ENCODE peak calls at places on chromosome 14, in six cellular contexts. M, U, O, C, F and G are unnamed samples.

GRCh38 chr14:53529519-53529918 is 376.4 kb upstream of the DDHD1 start:
- DNase-seq in M (no peak), U (no peak), O (no peak), C (no peak), F (no peak), G (no peak)

GRCh38 chr14:59126714-59127436 is 61.6 kb upstream of the DAAM1 start:
- DNase-seq in M (peak; percentile 46), U (peak; percentile 61), O (peak; percentile 16), C (peak; percentile 25), F (no peak), G (no peak)

GRCh38 chr14:60721331-60722162 is 2.6 kb downstream of the SIX4 start:
- DNase-seq in M (peak; percentile 41), U (peak; percentile 54), O (peak; percentile 20), C (peak; percentile 62), F (peak; percentile 39), G (peak; percentile 84)

GRCh38 chr14:40336846-40337245 is 904.6 kb upstream of the FBXO33 start:
- DNase-seq in M (no peak), U (no peak), O (no peak), C (no peak), F (no peak), G (no peak)

GRCh38 chr14:74616996-74617700 is 5.1 kb upstream of the LTBP2 start:
- DNase-seq in M (no peak), U (no peak), O (no peak), C (no peak), F (no peak), G (no peak)

GRCh38 chr14:35044939-35045797 is 904 bp upstream of the FAM177A1 start:
- DNase-seq in M (no peak), U (no peak), O (no peak), C (no peak), F (no peak), G (no peak)

GRCh38 chr14:103086771-103087342 is 2.8 kb downstream of the LBHD2 start:
- DNase-seq in M (no peak), U (no peak), O (no peak), C (no peak), F (no peak), G (no peak)

GRCh38 chr14:74571901-74572828 is 39.9 kb downstream of the LTBP2 start:
- DNase-seq in M (no peak), U (peak; percentile 78), O (no peak), C (no peak), F (no peak), G (peak; percentile 86)

GRCh38 chr14:39102265-39102968 is 618 bp downstream of the SEC23A start:
- DNase-seq in M (peak; percentile 81), U (no peak), O (no peak), C (no peak), F (no peak), G (no peak)

GRCh38 chr14:24106672-24107271 is 7.8 kb upstream of the DCAF11 start:
- DNase-seq in M (no peak), U (no peak), O (no peak), C (no peak), F (no peak), G (no peak)

GRCh38 chr14:106790189-106791036 is 1264.0 kb downstream of the TMEM121 start:
- DNase-seq in M (peak; percentile 90), U (no peak), O (peak; percentile 53), C (peak; percentile 55), F (peak; percentile 49), G (no peak)

GRCh38 chr14:30005114-30005698 is 77.6 kb upstream of the PRKD1 start:
- DNase-seq in M (peak; percentile 20), U (no peak), O (no peak), C (no peak), F (no peak), G (no peak)

GRCh38 chr14:22928237-22929103 is 706 bp downstream of the PRMT5 start:
- DNase-seq in M (no peak), U (no peak), O (no peak), C (no peak), F (no peak), G (no peak)

GRCh38 chr14:70808402-70809237 is 693 bp downstream of the MAP3K9 start:
- DNase-seq in M (peak; percentile 46), U (no peak), O (peak; percentile 43), C (peak; percentile 51), F (peak; percentile 43), G (peak; percentile 80)

GRCh38 chr14:102594514-102595175 is 2.2 kb downstream of the RCOR1 start:
- DNase-seq in M (peak; percentile 79), U (peak; percentile 63), O (peak; percentile 34), C (no peak), F (peak; percentile 80), G (no peak)

GRCh38 chr14:23181946-23182345 is 1.5 kb downstream of the SLC7A8 start:
- DNase-seq in M (no peak), U (no peak), O (no peak), C (no peak), F (no peak), G (no peak)

GRCh38 chr14:30621354-30621953 is 665 bp upstream of the SCFD1 start:
- DNase-seq in M (peak; percentile 20), U (no peak), O (no peak), C (peak; percentile 21), F (no peak), G (no peak)

GRCh38 chr14:102930138-102930752 is 7.8 kb downstream of the AMN start:
- DNase-seq in M (no peak), U (no peak), O (no peak), C (no peak), F (no peak), G (no peak)

GRCh38 chr14:104394606-104394910 is 185.0 kb upstream of the C14orf180 start:
- DNase-seq in M (no peak), U (no peak), O (no peak), C (no peak), F (no peak), G (peak; percentile 49)

GRCh38 chr14:37230551-37231194 is 32.9 kb downstream of the MIPOL1 start:
- DNase-seq in M (peak; percentile 54), U (peak; percentile 48), O (no peak), C (no peak), F (no peak), G (no peak)

GRCh38 chr14:74610199-74610865 is 1.7 kb downstream of the LTBP2 start:
- DNase-seq in M (no peak), U (no peak), O (no peak), C (no peak), F (no peak), G (no peak)

GRCh38 chr14:49405291-49405690 is 180.9 kb downstream of the RPS29 start:
- DNase-seq in M (no peak), U (no peak), O (no peak), C (no peak), F (no peak), G (no peak)

GRCh38 chr14:52269100-52269499 is 1.6 kb downstream of the PTGDR start:
- DNase-seq in M (no peak), U (no peak), O (no peak), C (no peak), F (no peak), G (no peak)
- H3K27me3 ChIP-seq in M (no peaks in the 10 kb centered on the region), U (no peaks in the 10 kb centered on the region), O (peaks cover 4% of the 10 kb centered on the region), C (no peaks in the 10 kb centered on the region), F (peaks cover 50% of the 10 kb centered on the region), G (peaks cover 55% of the 10 kb centered on the region)

GRCh38 chr14:28759056-28759657 is 7.4 kb upstream of the FOXG1 start:
- DNase-seq in M (no peak), U (no peak), O (no peak), C (no peak), F (no peak), G (no peak)

GRCh38 chr14:28761438-28762289 is 4.9 kb upstream of the FOXG1 start:
- DNase-seq in M (no peak), U (no peak), O (no peak), C (no peak), F (no peak), G (no peak)

GRCh38 chr14:28760431-28760996 is 6.1 kb upstream of the FOXG1 start:
- DNase-seq in M (no peak), U (no peak), O (no peak), C (no peak), F (no peak), G (no peak)

GRCh38 chr14:28757790-28758189 is 8.8 kb upstream of the FOXG1 start:
- DNase-seq in M (no peak), U (no peak), O (no peak), C (no peak), F (no peak), G (no peak)

GRCh38 chr14:28759658-28760313 is 6.8 kb upstream of the FOXG1 start:
- DNase-seq in M (no peak), U (no peak), O (no peak), C (no peak), F (no peak), G (no peak)
- H3K27me3 ChIP-seq in M (no peaks in the 10 kb centered on the region), U (no peaks in the 10 kb centered on the region), O (peaks cover 9% of the 10 kb centered on the region), C (no peaks in the 10 kb centered on the region), F (peaks cover 100% of the 10 kb centered on the region), G (peaks cover 100% of the 10 kb centered on the region)

GRCh38 chr14:28758253-28758915 is 8.2 kb upstream of the FOXG1 start:
- DNase-seq in M (no peak), U (no peak), O (no peak), C (no peak), F (no peak), G (no peak)
- H3K27me3 ChIP-seq in M (no peaks in the 10 kb centered on the region), U (no peaks in the 10 kb centered on the region), O (peaks cover 2% of the 10 kb centered on the region), C (no peaks in the 10 kb centered on the region), F (peaks cover 100% of the 10 kb centered on the region), G (peaks cover 98% of the 10 kb centered on the region)

DNA sequence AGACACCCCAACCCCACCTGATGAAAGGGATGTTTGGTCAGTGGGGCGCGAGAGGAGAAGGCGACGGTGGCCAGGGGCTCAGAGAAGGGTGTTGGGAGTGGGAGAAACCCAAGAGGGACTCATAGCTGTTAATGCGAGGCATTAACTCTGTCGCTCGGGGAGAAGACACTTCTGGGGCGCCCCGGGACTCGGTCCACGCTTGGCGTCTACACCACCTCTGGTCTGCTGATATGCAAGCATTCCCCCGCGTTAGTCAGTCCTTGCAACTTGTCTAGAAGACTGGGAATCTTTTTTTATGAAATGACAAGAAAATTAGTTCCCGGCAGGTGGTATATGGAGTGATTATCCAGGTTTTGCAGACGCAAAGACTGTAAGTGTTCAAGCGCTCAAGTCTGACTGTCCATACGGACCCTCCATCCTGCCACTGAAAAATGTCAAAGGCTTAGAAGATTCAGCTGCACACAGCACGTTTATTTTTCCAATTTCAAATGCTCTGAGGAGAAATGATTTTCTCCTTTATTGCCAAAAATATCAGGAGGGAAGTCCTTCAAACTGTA is 385 bp upstream of the SLC35F4 start:
- DNase-seq in M (no peak), U (no peak), O (no peak), C (no peak), F (no peak), G (no peak)
- H3K27me3 ChIP-seq in M (no peaks in the 10 kb centered on the region), U (no peaks in the 10 kb centered on the region), O (no peaks in the 10 kb centered on the region), C (no peaks in the 10 kb centered on the region), F (peaks cover 63% of the 10 kb centered on the region), G (peaks cover 58% of the 10 kb centered on the region)

GRCh38 chr14:89574420-89574819 is 157.4 kb upstream of the FOXN3 start:
- DNase-seq in M (no peak), U (no peak), O (no peak), C (no peak), F (no peak), G (no peak)
- H3K27me3 ChIP-seq in M (no peaks in the 10 kb centered on the region), U (no peaks in the 10 kb centered on the region), O (no peaks in the 10 kb centered on the region), C (no peaks in the 10 kb centered on the region), F (no peaks in the 10 kb centered on the region), G (no peaks in the 10 kb centered on the region)

GRCh38 chr14:101559250-101559623 is 2.1 kb upstream of the DIO3 start:
- DNase-seq in M (no peak), U (no peak), O (no peak), C (no peak), F (no peak), G (no peak)
- H3K27me3 ChIP-seq in M (peaks cover 3% of the 10 kb centered on the region), U (no peaks in the 10 kb centered on the region), O (peaks cover 8% of the 10 kb centered on the region), C (no peaks in the 10 kb centered on the region), F (peaks cover 85% of the 10 kb centered on the region), G (peaks cover 48% of the 10 kb centered on the region)